ENCODE peak calls at places on chromosomes 2 and 18, in five cellular contexts. W, Z, J, E and Y are unnamed samples. For H3K27me3 and H3K36me3, the result is how much of the 10 kb centered on the place peaks cover.

GRCh38 chr18:44682871-44683221 is 2.2 kb downstream of the SETBP1 start:
- DNase-seq in W (no peak), E (peak), Z (no peak), J (peak), Y (peak)

GRCh38 chr2:4354678-4355077 is 651.3 kb downstream of the DCDC2C start:
- DNase-seq in E (peak), J (peak), Z (no peak), W (no peak), Y (peak)

GRCh38 chr2:66957677-66958076 is 439.5 kb upstream of the ETAA1 start:
- DNase-seq in Z (no peak), E (no peak), W (no peak), J (no peak), Y (no peak)

GRCh38 chr2:195486987-195487644 is 169.9 kb upstream of the SLC39A10 start:
- DNase-seq in E (no peak), Z (peak), J (no peak), W (no peak), Y (no peak)

GRCh38 chr2:40367032-40367431 is 84.9 kb downstream of the SLC8A1 start:
- DNase-seq in E (peak), J (no peak), Z (no peak), W (no peak), Y (no peak)

GRCh38 chr18:36649205-36649604 is 179.6 kb downstream of the TPGS2 start:
- DNase-seq in J (no peak), E (no peak), Z (no peak), W (no peak), Y (peak)

GRCh38 chr2:33777791-33778190 is 178.7 kb upstream of the FAM98A start:
- DNase-seq in W (no peak), E (no peak), J (no peak), Z (no peak), Y (no peak)

GRCh38 chr2:10659898-10660568 is 29.7 kb downstream of the NOL10 start:
- DNase-seq in J (peak), E (peak), W (peak), Z (no peak), Y (peak)

GRCh38 chr2:26623541-26624497 is 17.3 kb downstream of the CIB4 start:
- DNase-seq in W (no peak), E (peak), Z (no peak), J (no peak), Y (no peak)

GRCh38 chr18:61502472-61502871 is 169.2 kb downstream of the CDH20 start:
- DNase-seq in Z (peak), E (peak), J (peak), W (peak), Y (peak)

GRCh38 chr2:70569559-70569958 is 15.9 kb upstream of the TGFA start:
- DNase-seq in E (no peak), J (no peak), Z (no peak), W (no peak), Y (no peak)

GRCh38 chr2:238974510-238975166 is 126.8 kb downstream of the TWIST2 start:
- DNase-seq in E (no peak), Z (peak), J (peak), W (peak), Y (peak)

GRCh38 chr2:225694664-225695063 is 295.2 kb downstream of the NYAP2 start:
- DNase-seq in W (peak), E (no peak), Z (no peak), J (no peak), Y (no peak)

GRCh38 chr18:77101410-77102245 is 31.0 kb downstream of the MBP start:
- DNase-seq in E (no peak), J (no peak), Z (peak), W (peak), Y (peak)

GRCh38 chr2:138501427-138502252 is at the start of gene SPOPL:
- DNase-seq in Z (no peak), W (peak), J (peak), E (peak), Y (peak)

GRCh38 chr2:119384971-119385370 is 18.2 kb downstream of the DBI start:
- DNase-seq in Z (no peak), W (no peak), J (no peak), E (no peak), Y (no peak)

GRCh38 chr2:105082107-105082506 is 44.2 kb downstream of the MRPS9 start:
- DNase-seq in E (no peak), J (no peak), W (no peak), Z (no peak), Y (no peak)

GRCh38 chr18:30248061-30248460 is 794.5 kb downstream of the DSC3 start:
- DNase-seq in J (no peak), W (no peak), Z (no peak), E (no peak), Y (no peak)

GRCh38 chr2:83072767-83073166 is 1386.3 kb downstream of the SUCLG1 start:
- DNase-seq in J (no peak), E (no peak), W (no peak), Z (no peak), Y (no peak)

GRCh38 chr2:46689993-46690392 is 210.6 kb downstream of the TMEM247 start:
- DNase-seq in Z (no peak), W (peak), J (no peak), E (no peak), Y (no peak)

GRCh38 chr2:138722316-138722715 is 57.9 kb downstream of the NXPH2 start:
- DNase-seq in W (no peak), Z (no peak), J (no peak), E (no peak), Y (no peak)

GRCh38 chr18:49015886-49016647 is 65.3 kb upstream of the SMAD7 start:
- DNase-seq in J (no peak), W (no peak), Z (no peak), E (peak), Y (peak)

GRCh38 chr2:24489465-24489864 is 1.6 kb upstream of the NCOA1 start:
- DNase-seq in E (no peak), J (no peak), W (no peak), Z (no peak), Y (peak)

GRCh38 chr2:176098366-176099158 is 1.0 kb upstream of the HOXD12 start:
- DNase-seq in W (no peak), E (no peak), J (no peak), Z (no peak), Y (peak)

GRCh38 chr2:1755436-1756191 is 11.3 kb upstream of the PXDN start:
- DNase-seq in J (no peak), E (no peak), W (no peak), Z (no peak), Y (peak)

GRCh38 chr18:43170586-43170985 is 55.1 kb upstream of the RIT2 start:
- DNase-seq in E (peak), W (no peak), J (no peak), Z (no peak), Y (peak)

GRCh38 chr2:23495661-23496114 is 110.7 kb downstream of the KLHL29 start:
- DNase-seq in Z (no peak), E (peak), J (no peak), W (no peak), Y (peak)

GRCh38 chr18:46646468-46646867 is 10.6 kb downstream of the LOXHD1 start:
- DNase-seq in Z (no peak), W (no peak), E (no peak), J (no peak), Y (no peak)

GRCh38 chr2:190425221-190425866 is 17.2 kb downstream of the MFSD6 start:
- DNase-seq in J (no peak), W (no peak), E (no peak), Z (no peak), Y (no peak)

GRCh38 chr2:80303825-80304521 is 579 bp downstream of the LRRTM1 start:
- DNase-seq in J (peak), W (no peak), Z (no peak), E (peak), Y (peak)

GRCh38 chr2:195532628-195533271 is 124.3 kb upstream of the SLC39A10 start:
- DNase-seq in W (no peak), E (no peak), Z (no peak), J (no peak), Y (no peak)

GRCh38 chr2:144516417-144516980 is 3.4 kb downstream of the ZEB2 start:
- DNase-seq in E (no peak), W (no peak), J (peak), Z (no peak), Y (peak)

GRCh38 chr18:74795766-74796165 is 198.1 kb downstream of the ZNF407 start:
- DNase-seq in E (no peak), Z (no peak), J (no peak), W (no peak), Y (no peak)

GRCh38 chr2:96247009-96247408 is 18.8 kb downstream of the TMEM127 start:
- DNase-seq in Z (no peak), J (no peak), E (no peak), W (no peak), Y (peak)

GRCh38 chr18:58146099-58146498 is 102.1 kb downstream of the NEDD4L start:
- DNase-seq in J (no peak), E (no peak), W (no peak), Z (no peak), Y (no peak)

GRCh38 chr18:32975166-32975441 is 202.3 kb upstream of the KLHL14 start:
- DNase-seq in Z (no peak), E (no peak), J (no peak), W (no peak), Y (no peak)

GRCh38 chr2:36455011-36455410 is 99.4 kb downstream of the CRIM1 start:
- DNase-seq in Z (no peak), J (no peak), W (no peak), E (no peak), Y (no peak)

GRCh38 chr2:240820607-240821428 is 799 bp upstream of the KIF1A start:
- DNase-seq in Z (no peak), W (no peak), J (peak), E (peak), Y (peak)

GRCh38 chr2:240819404-240820013 is 510 bp downstream of the KIF1A start:
- DNase-seq in W (no peak), Z (no peak), E (peak), J (peak), Y (peak)

GRCh38 chr2:240822280-240822847 is 2.3 kb upstream of the KIF1A start:
- DNase-seq in J (no peak), Z (no peak), W (no peak), E (no peak), Y (peak)

GRCh38 chr2:240820014-240820606 is at the start of gene KIF1A:
- DNase-seq in E (peak), W (no peak), J (peak), Z (no peak), Y (peak)

GRCh38 chr2:240821429-240821778 is 1.4 kb upstream of the KIF1A start:
- DNase-seq in W (no peak), Z (no peak), E (no peak), J (no peak), Y (no peak)
- H3K27me3 ChIP-seq in W (under half), Z (under half), E (under half), J (half or more), Y (under half)

GRCh38 chr2:31253344-31254155 is 19.6 kb downstream of the EHD3 start:
- DNase-seq in J (no peak), E (peak), Z (no peak), W (no peak), Y (peak)
- H3K4me3 ChIP-seq in J (no peak), E (no peak), Z (no peak), W (no peak), Y (no peak)

DNA sequence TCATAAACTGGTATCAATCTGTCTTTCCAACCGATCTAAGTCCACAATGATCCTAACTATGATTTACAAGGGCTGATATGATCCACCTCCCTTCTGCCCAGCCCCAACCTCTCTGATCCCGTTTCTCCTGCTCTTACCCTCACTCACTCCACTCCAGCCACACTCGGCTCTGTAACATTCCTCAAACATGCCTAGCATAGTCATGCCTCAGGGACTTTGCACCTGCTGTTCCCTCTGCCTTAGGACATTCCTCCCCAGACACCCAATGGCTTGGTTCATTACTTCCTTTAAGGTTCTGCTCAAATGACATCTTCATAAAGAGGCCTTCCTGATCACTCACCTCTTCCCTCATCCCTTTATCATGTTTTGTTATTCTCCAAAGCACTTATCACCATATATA is 9.2 kb downstream of the DUSP11 start:
- DNase-seq in J (no peak), W (no peak), Z (no peak), E (no peak), Y (no peak)
- H3K36me3 ChIP-seq in J (under half), W (under half), Z (under half), E (half or more), Y (under half)

GRCh38 chr2:174473796-174474195 is 13.0 kb downstream of the GPR155 start:
- DNase-seq in E (no peak), Z (no peak), W (no peak), J (no peak), Y (no peak)
- H3K27me3 ChIP-seq in E (under half), Z (under half), W (under half), J (under half), Y (under half)

DNA sequence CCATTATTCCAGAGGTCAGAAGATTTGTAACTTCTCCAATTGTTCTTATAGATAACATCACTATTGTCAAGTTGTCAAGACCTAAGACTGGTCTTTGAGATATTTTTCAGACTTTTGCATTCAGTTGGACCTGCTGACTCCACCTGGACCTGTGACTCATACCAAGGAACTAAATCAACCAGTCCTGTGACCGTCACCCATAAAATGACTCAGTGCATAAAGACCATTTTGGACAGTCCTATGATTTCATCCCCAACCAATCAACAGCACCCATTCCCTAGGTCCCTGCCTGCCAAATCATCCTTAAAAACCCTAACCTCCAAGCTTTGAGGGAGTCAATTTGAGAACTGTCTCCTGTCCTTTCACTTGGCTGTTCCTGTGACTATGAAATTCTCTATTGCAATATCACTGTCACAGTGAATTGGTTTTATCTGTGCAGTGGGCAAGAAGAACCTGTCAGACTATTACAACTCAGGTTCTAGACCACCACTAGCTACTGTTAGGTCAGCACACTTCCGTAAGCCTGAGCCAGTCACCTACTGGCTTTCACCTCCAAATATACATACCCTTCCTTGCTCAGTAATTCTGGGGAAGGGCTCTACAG is 17.1 kb downstream of the DPP4 start:
- DNase-seq in Z (no peak), J (no peak), W (no peak), E (no peak), Y (no peak)
- H3K4me3 ChIP-seq in Z (no peak), J (no peak), W (no peak), E (no peak), Y (no peak)

GRCh38 chr18:2921778-2922177 is 75.0 kb downstream of the EMILIN2 start:
- DNase-seq in J (no peak), W (no peak), E (no peak), Z (no peak), Y (peak)
- H3K36me3 ChIP-seq in J (under half), W (under half), E (half or more), Z (under half), Y (under half)